ENCODE peak calls at places on chromosome 14, in five cellular contexts. One of them, this sample, is unnamed.

GRCh38 chr14:97380539-97380941 is 583.4 kb downstream of the VRK1 start:
- DNase-seq in fibroblast of gingiva: no peak
- DNase-seq in activated naive CD4-positive, alpha-beta T cell: peak
- DNase-seq in mesothelial cell of epicardium: no peak
- DNase-seq in HEK293T: no peak
- DNase-seq in this sample: no peak

GRCh38 chr14:61690982-61691381 is 4.3 kb upstream of the HIF1A start:
- DNase-seq in fibroblast of gingiva: no peak
- DNase-seq in activated naive CD4-positive, alpha-beta T cell: no peak
- DNase-seq in mesothelial cell of epicardium: no peak
- DNase-seq in HEK293T: no peak
- DNase-seq in this sample: no peak

GRCh38 chr14:45426685-45427282 is 173.8 kb upstream of the MIS18BP1 start:
- DNase-seq in fibroblast of gingiva: peak
- DNase-seq in activated naive CD4-positive, alpha-beta T cell: no peak
- DNase-seq in mesothelial cell of epicardium: no peak
- DNase-seq in HEK293T: peak
- DNase-seq in this sample: no peak

GRCh38 chr14:87944987-87945604 is 47.9 kb downstream of the GALC start:
- DNase-seq in fibroblast of gingiva: peak
- DNase-seq in activated naive CD4-positive, alpha-beta T cell: no peak
- DNase-seq in mesothelial cell of epicardium: no peak
- DNase-seq in HEK293T: peak
- DNase-seq in this sample: no peak

GRCh38 chr14:23548351-23549318 is 2.9 kb downstream of the ZFHX2 start:
- DNase-seq in fibroblast of gingiva: no peak
- DNase-seq in activated naive CD4-positive, alpha-beta T cell: no peak
- DNase-seq in mesothelial cell of epicardium: no peak
- DNase-seq in HEK293T: no peak
- DNase-seq in this sample: no peak

GRCh38 chr14:105089746-105090492 is 24.7 kb upstream of the GPR132 start:
- DNase-seq in fibroblast of gingiva: no peak
- DNase-seq in activated naive CD4-positive, alpha-beta T cell: no peak
- DNase-seq in mesothelial cell of epicardium: no peak
- DNase-seq in HEK293T: no peak
- DNase-seq in this sample: peak

GRCh38 chr14:38285962-38286361 is 30.1 kb upstream of the CLEC14A start:
- DNase-seq in fibroblast of gingiva: no peak
- DNase-seq in activated naive CD4-positive, alpha-beta T cell: no peak
- DNase-seq in mesothelial cell of epicardium: no peak
- DNase-seq in HEK293T: no peak
- DNase-seq in this sample: no peak

GRCh38 chr14:95156153-95156764 is 1.1 kb downstream of the DICER1 start:
- DNase-seq in fibroblast of gingiva: peak
- DNase-seq in activated naive CD4-positive, alpha-beta T cell: no peak
- DNase-seq in mesothelial cell of epicardium: no peak
- DNase-seq in HEK293T: peak
- DNase-seq in this sample: no peak

GRCh38 chr14:55366271-55366670 is 45.4 kb downstream of the ATG14 start:
- DNase-seq in fibroblast of gingiva: peak
- DNase-seq in activated naive CD4-positive, alpha-beta T cell: no peak
- DNase-seq in mesothelial cell of epicardium: no peak
- DNase-seq in HEK293T: no peak
- DNase-seq in this sample: no peak

GRCh38 chr14:85607571-85608219 is 77.8 kb downstream of the FLRT2 start:
- DNase-seq in fibroblast of gingiva: peak
- DNase-seq in activated naive CD4-positive, alpha-beta T cell: no peak
- DNase-seq in mesothelial cell of epicardium: no peak
- DNase-seq in HEK293T: no peak
- DNase-seq in this sample: no peak

GRCh38 chr14:76701436-76701835 is 59.8 kb upstream of the VASH1 start:
- DNase-seq in fibroblast of gingiva: no peak
- DNase-seq in activated naive CD4-positive, alpha-beta T cell: no peak
- DNase-seq in mesothelial cell of epicardium: no peak
- DNase-seq in HEK293T: no peak
- DNase-seq in this sample: no peak

GRCh38 chr14:91231446-91231845 is 13.1 kb downstream of the GPR68 start:
- DNase-seq in fibroblast of gingiva: no peak
- DNase-seq in activated naive CD4-positive, alpha-beta T cell: no peak
- DNase-seq in mesothelial cell of epicardium: no peak
- DNase-seq in HEK293T: no peak
- DNase-seq in this sample: no peak

GRCh38 chr14:51182166-51182565 is 57.9 kb upstream of the TMX1 start:
- DNase-seq in fibroblast of gingiva: peak
- DNase-seq in activated naive CD4-positive, alpha-beta T cell: no peak
- DNase-seq in mesothelial cell of epicardium: no peak
- DNase-seq in HEK293T: no peak
- DNase-seq in this sample: no peak

GRCh38 chr14:74979442-74980397 is 23.0 kb upstream of the EIF2B2 start:
- DNase-seq in fibroblast of gingiva: peak
- DNase-seq in activated naive CD4-positive, alpha-beta T cell: no peak
- DNase-seq in mesothelial cell of epicardium: no peak
- DNase-seq in HEK293T: peak
- DNase-seq in this sample: peak

GRCh38 chr14:103402700-103403099 is 17.5 kb downstream of the MARK3 start:
- DNase-seq in fibroblast of gingiva: no peak
- DNase-seq in activated naive CD4-positive, alpha-beta T cell: no peak
- DNase-seq in mesothelial cell of epicardium: no peak
- DNase-seq in HEK293T: peak
- DNase-seq in this sample: no peak

GRCh38 chr14:65877631-65878030 is 465.1 kb downstream of the FUT8 start:
- DNase-seq in fibroblast of gingiva: no peak
- DNase-seq in activated naive CD4-positive, alpha-beta T cell: no peak
- DNase-seq in mesothelial cell of epicardium: no peak
- DNase-seq in HEK293T: no peak
- DNase-seq in this sample: no peak

GRCh38 chr14:32588448-32589320 is 259.6 kb downstream of the AKAP6 start:
- DNase-seq in fibroblast of gingiva: peak
- DNase-seq in activated naive CD4-positive, alpha-beta T cell: no peak
- DNase-seq in mesothelial cell of epicardium: no peak
- DNase-seq in HEK293T: peak
- DNase-seq in this sample: no peak

GRCh38 chr14:104442611-104443390 is 136.8 kb upstream of the C14orf180 start:
- DNase-seq in fibroblast of gingiva: no peak
- DNase-seq in activated naive CD4-positive, alpha-beta T cell: no peak
- DNase-seq in mesothelial cell of epicardium: no peak
- DNase-seq in HEK293T: no peak
- DNase-seq in this sample: peak

GRCh38 chr14:70744631-70745030 is 64.7 kb downstream of the MAP3K9 start:
- DNase-seq in fibroblast of gingiva: no peak
- DNase-seq in activated naive CD4-positive, alpha-beta T cell: no peak
- DNase-seq in mesothelial cell of epicardium: no peak
- DNase-seq in HEK293T: no peak
- DNase-seq in this sample: no peak

GRCh38 chr14:103828315-103828967 is 18.9 kb downstream of the PPP1R13B start:
- DNase-seq in fibroblast of gingiva: peak
- DNase-seq in activated naive CD4-positive, alpha-beta T cell: no peak
- DNase-seq in mesothelial cell of epicardium: no peak
- DNase-seq in HEK293T: no peak
- DNase-seq in this sample: no peak

GRCh38 chr14:24673534-24674203 is 39.7 kb upstream of the GZMB start:
- DNase-seq in fibroblast of gingiva: no peak
- DNase-seq in activated naive CD4-positive, alpha-beta T cell: no peak
- DNase-seq in mesothelial cell of epicardium: no peak
- DNase-seq in HEK293T: no peak
- DNase-seq in this sample: no peak

GRCh38 chr14:91679273-91679672 is 52.6 kb downstream of the CATSPERB start:
- DNase-seq in fibroblast of gingiva: no peak
- DNase-seq in activated naive CD4-positive, alpha-beta T cell: no peak
- DNase-seq in mesothelial cell of epicardium: no peak
- DNase-seq in HEK293T: no peak
- DNase-seq in this sample: no peak

GRCh38 chr14:21902561-21903199 is 229.1 kb upstream of the OR4E1 start:
- DNase-seq in fibroblast of gingiva: no peak
- DNase-seq in activated naive CD4-positive, alpha-beta T cell: peak
- DNase-seq in mesothelial cell of epicardium: no peak
- DNase-seq in HEK293T: no peak
- DNase-seq in this sample: no peak

GRCh38 chr14:103188691-103189480 is 65.6 kb downstream of the TNFAIP2 start:
- DNase-seq in fibroblast of gingiva: no peak
- DNase-seq in activated naive CD4-positive, alpha-beta T cell: no peak
- DNase-seq in mesothelial cell of epicardium: peak
- DNase-seq in HEK293T: no peak
- DNase-seq in this sample: no peak

GRCh38 chr14:103994535-103995184 is 52.3 kb upstream of the RD3L start:
- DNase-seq in fibroblast of gingiva: no peak
- DNase-seq in activated naive CD4-positive, alpha-beta T cell: no peak
- DNase-seq in mesothelial cell of epicardium: no peak
- DNase-seq in HEK293T: no peak
- DNase-seq in this sample: no peak

GRCh38 chr14:23559010-23559920 is 3.2 kb downstream of the THTPA start:
- DNase-seq in fibroblast of gingiva: peak
- DNase-seq in activated naive CD4-positive, alpha-beta T cell: peak
- DNase-seq in mesothelial cell of epicardium: no peak
- DNase-seq in HEK293T: peak
- DNase-seq in this sample: no peak

GRCh38 chr14:105500036-105500725 is 9.1 kb downstream of the TEDC1 start:
- DNase-seq in fibroblast of gingiva: no peak
- DNase-seq in activated naive CD4-positive, alpha-beta T cell: no peak
- DNase-seq in mesothelial cell of epicardium: no peak
- DNase-seq in HEK293T: no peak
- DNase-seq in this sample: no peak

GRCh38 chr14:73773441-73774243 is 59.5 kb upstream of the PNMA1 start:
- DNase-seq in fibroblast of gingiva: no peak
- DNase-seq in activated naive CD4-positive, alpha-beta T cell: no peak
- DNase-seq in mesothelial cell of epicardium: no peak
- DNase-seq in HEK293T: no peak
- DNase-seq in this sample: no peak

GRCh38 chr14:54392131-54392859 is 4.5 kb upstream of the CDKN3 start:
- DNase-seq in fibroblast of gingiva: no peak
- DNase-seq in activated naive CD4-positive, alpha-beta T cell: no peak
- DNase-seq in mesothelial cell of epicardium: no peak
- DNase-seq in HEK293T: no peak
- DNase-seq in this sample: no peak

GRCh38 chr14:103628221-103628683 is 759 bp upstream of the KLC1 start:
- DNase-seq in fibroblast of gingiva: peak
- DNase-seq in activated naive CD4-positive, alpha-beta T cell: no peak
- DNase-seq in mesothelial cell of epicardium: peak
- DNase-seq in HEK293T: peak
- DNase-seq in this sample: peak

GRCh38 chr14:34718750-34719304 is 4.4 kb upstream of the CFL2 start:
- DNase-seq in fibroblast of gingiva: peak
- DNase-seq in activated naive CD4-positive, alpha-beta T cell: no peak
- DNase-seq in mesothelial cell of epicardium: no peak
- DNase-seq in HEK293T: no peak
- DNase-seq in this sample: no peak

GRCh38 chr14:36556811-36557433 is 25.5 kb downstream of the NKX2-8 start:
- DNase-seq in fibroblast of gingiva: no peak
- DNase-seq in activated naive CD4-positive, alpha-beta T cell: no peak
- DNase-seq in mesothelial cell of epicardium: no peak
- DNase-seq in HEK293T: peak
- DNase-seq in this sample: no peak

GRCh38 chr14:73142216-73142615 is 5.9 kb downstream of the PSEN1 start:
- DNase-seq in fibroblast of gingiva: no peak
- DNase-seq in activated naive CD4-positive, alpha-beta T cell: no peak
- DNase-seq in mesothelial cell of epicardium: no peak
- DNase-seq in HEK293T: no peak
- DNase-seq in this sample: no peak

GRCh38 chr14:104794099-104794498 is 1.4 kb downstream of the AKT1 start:
- DNase-seq in fibroblast of gingiva: peak
- DNase-seq in activated naive CD4-positive, alpha-beta T cell: no peak
- DNase-seq in mesothelial cell of epicardium: no peak
- DNase-seq in HEK293T: peak
- DNase-seq in this sample: no peak

GRCh38 chr14:68983210-68983609 is 4.1 kb upstream of the ACTN1 start:
- DNase-seq in fibroblast of gingiva: no peak
- DNase-seq in activated naive CD4-positive, alpha-beta T cell: no peak
- DNase-seq in mesothelial cell of epicardium: no peak
- DNase-seq in HEK293T: no peak
- DNase-seq in this sample: no peak

GRCh38 chr14:80135305-80136088 is 75.8 kb downstream of the DIO2 start:
- DNase-seq in fibroblast of gingiva: no peak
- DNase-seq in activated naive CD4-positive, alpha-beta T cell: no peak
- DNase-seq in mesothelial cell of epicardium: no peak
- DNase-seq in HEK293T: no peak
- DNase-seq in this sample: no peak